ENCODE peak calls at places on chromosome 16, in eight cellular contexts. One of them, this sample, is unnamed.

GRCh38 chr16:11409398-11409797 is 64.1 kb downstream of the RMI2 start:
- DNase-seq in A549: no peak
- DNase-seq in Peyer's patch: no peak
- DNase-seq in stomach: no peak
- DNase-seq in H54: no peak
- DNase-seq in body of pancreas: no peak
- DNase-seq in IMR-90: peak
- DNase-seq in uterus: no peak
- DNase-seq in this sample: no peak

GRCh38 chr16:12097523-12098428 is 121.2 kb downstream of the SNX29 start:
- DNase-seq in stomach: no peak
- DNase-seq in body of pancreas: no peak
- DNase-seq in Peyer's patch: no peak
- DNase-seq in H54: no peak
- DNase-seq in IMR-90: peak
- DNase-seq in uterus: peak
- DNase-seq in A549: no peak
- DNase-seq in this sample: no peak

GRCh38 chr16:87222335-87222734 is 94.9 kb downstream of the C16orf95 start:
- DNase-seq in IMR-90: no peak
- DNase-seq in H54: no peak
- DNase-seq in A549: no peak
- DNase-seq in Peyer's patch: no peak
- DNase-seq in uterus: no peak
- DNase-seq in stomach: no peak
- DNase-seq in body of pancreas: no peak
- DNase-seq in this sample: no peak

GRCh38 chr16:68564367-68564985 is 25.4 kb downstream of the ZFP90 start:
- DNase-seq in stomach: no peak
- DNase-seq in Peyer's patch: no peak
- DNase-seq in body of pancreas: no peak
- DNase-seq in A549: peak
- DNase-seq in IMR-90: peak
- DNase-seq in uterus: no peak
- DNase-seq in H54: no peak
- DNase-seq in this sample: peak

GRCh38 chr16:73163238-73163795 is 115.4 kb upstream of the ZFHX3 start:
- DNase-seq in body of pancreas: no peak
- DNase-seq in IMR-90: no peak
- DNase-seq in Peyer's patch: no peak
- DNase-seq in A549: no peak
- DNase-seq in H54: no peak
- DNase-seq in stomach: no peak
- DNase-seq in uterus: no peak
- DNase-seq in this sample: no peak

GRCh38 chr16:86826931-86827330 is 248.6 kb downstream of the FOXL1 start:
- DNase-seq in IMR-90: no peak
- DNase-seq in A549: no peak
- DNase-seq in H54: no peak
- DNase-seq in stomach: no peak
- DNase-seq in Peyer's patch: no peak
- DNase-seq in uterus: no peak
- DNase-seq in body of pancreas: no peak
- DNase-seq in this sample: no peak

GRCh38 chr16:72979974-72980373 is 68.0 kb downstream of the ZFHX3 start:
- DNase-seq in uterus: no peak
- DNase-seq in A549: no peak
- DNase-seq in H54: no peak
- DNase-seq in Peyer's patch: no peak
- DNase-seq in IMR-90: no peak
- DNase-seq in body of pancreas: no peak
- DNase-seq in stomach: no peak
- DNase-seq in this sample: no peak

GRCh38 chr16:284204-285120 is 1.5 kb downstream of the PDIA2 start:
- DNase-seq in A549: no peak
- DNase-seq in Peyer's patch: no peak
- DNase-seq in H54: no peak
- DNase-seq in uterus: no peak
- DNase-seq in stomach: peak
- DNase-seq in body of pancreas: no peak
- DNase-seq in IMR-90: no peak
- DNase-seq in this sample: no peak

GRCh38 chr16:11621920-11622651 is 35.4 kb upstream of the LITAF start:
- DNase-seq in stomach: no peak
- DNase-seq in A549: no peak
- DNase-seq in H54: no peak
- DNase-seq in uterus: no peak
- DNase-seq in IMR-90: no peak
- DNase-seq in body of pancreas: no peak
- DNase-seq in Peyer's patch: peak
- DNase-seq in this sample: peak

GRCh38 chr16:58488531-58488930 is 11.4 kb upstream of the NDRG4 start:
- DNase-seq in Peyer's patch: no peak
- DNase-seq in uterus: no peak
- DNase-seq in IMR-90: no peak
- DNase-seq in H54: no peak
- DNase-seq in stomach: no peak
- DNase-seq in body of pancreas: no peak
- DNase-seq in A549: no peak
- DNase-seq in this sample: peak

GRCh38 chr16:55436587-55436986 is 42.4 kb upstream of the MMP2 start:
- DNase-seq in stomach: no peak
- DNase-seq in uterus: no peak
- DNase-seq in Peyer's patch: no peak
- DNase-seq in H54: no peak
- DNase-seq in A549: no peak
- DNase-seq in body of pancreas: no peak
- DNase-seq in IMR-90: no peak
- DNase-seq in this sample: no peak

GRCh38 chr16:72876981-72877373 is 171.0 kb downstream of the ZFHX3 start:
- DNase-seq in stomach: no peak
- DNase-seq in IMR-90: no peak
- DNase-seq in A549: no peak
- DNase-seq in Peyer's patch: no peak
- DNase-seq in H54: no peak
- DNase-seq in uterus: no peak
- DNase-seq in body of pancreas: no peak
- DNase-seq in this sample: no peak

GRCh38 chr16:5615868-5616642 is 518.5 kb upstream of the EEF2KMT start:
- DNase-seq in H54: peak
- DNase-seq in uterus: no peak
- DNase-seq in A549: peak
- DNase-seq in Peyer's patch: no peak
- DNase-seq in stomach: peak
- DNase-seq in IMR-90: no peak
- DNase-seq in body of pancreas: peak
- DNase-seq in this sample: peak

GRCh38 chr16:30976486-30976885 is 8.5 kb upstream of the HSD3B7 start:
- DNase-seq in H54: no peak
- DNase-seq in uterus: no peak
- DNase-seq in stomach: no peak
- DNase-seq in IMR-90: no peak
- DNase-seq in A549: no peak
- DNase-seq in body of pancreas: no peak
- DNase-seq in Peyer's patch: no peak
- DNase-seq in this sample: no peak
- TF ChIP-seq POLR2A in H54: no peak
- TF ChIP-seq POLR2A in uterus: no peak
- TF ChIP-seq POLR2A in stomach: no peak
- TF ChIP-seq POLR2A in IMR-90: no peak
- TF ChIP-seq POLR2A in A549: no peak
- TF ChIP-seq POLR2A in body of pancreas: no peak
- TF ChIP-seq POLR2A in Peyer's patch: no peak
- TF ChIP-seq POLR2A in this sample: no peak

GRCh38 chr16:56618138-56618537 is 7.4 kb upstream of the MT1E start:
- DNase-seq in H54: no peak
- DNase-seq in uterus: no peak
- DNase-seq in stomach: no peak
- DNase-seq in body of pancreas: no peak
- DNase-seq in Peyer's patch: no peak
- DNase-seq in A549: no peak
- DNase-seq in IMR-90: no peak
- DNase-seq in this sample: no peak

GRCh38 chr16:56616608-56617211 is 8.3 kb downstream of the MT2A start:
- DNase-seq in A549: no peak
- DNase-seq in uterus: no peak
- DNase-seq in stomach: no peak
- DNase-seq in IMR-90: no peak
- DNase-seq in body of pancreas: no peak
- DNase-seq in Peyer's patch: no peak
- DNase-seq in H54: no peak
- DNase-seq in this sample: no peak

GRCh38 chr16:56623637-56624036 is 1.9 kb upstream of the MT1E start:
- DNase-seq in body of pancreas: no peak
- DNase-seq in H54: no peak
- DNase-seq in uterus: no peak
- DNase-seq in Peyer's patch: no peak
- DNase-seq in stomach: no peak
- DNase-seq in IMR-90: no peak
- DNase-seq in A549: no peak
- DNase-seq in this sample: no peak

GRCh38 chr16:56617212-56618085 is 8.1 kb upstream of the MT1E start:
- DNase-seq in A549: no peak
- DNase-seq in Peyer's patch: no peak
- DNase-seq in IMR-90: peak
- DNase-seq in uterus: peak
- DNase-seq in H54: no peak
- DNase-seq in body of pancreas: peak
- DNase-seq in stomach: peak
- DNase-seq in this sample: no peak

GRCh38 chr16:56620311-56620897 is 5.2 kb upstream of the MT1E start:
- DNase-seq in Peyer's patch: no peak
- DNase-seq in A549: no peak
- DNase-seq in body of pancreas: no peak
- DNase-seq in IMR-90: no peak
- DNase-seq in uterus: no peak
- DNase-seq in stomach: no peak
- DNase-seq in H54: no peak
- DNase-seq in this sample: no peak
- TF ChIP-seq POLR2A in Peyer's patch: no peak
- TF ChIP-seq POLR2A in A549: no peak
- TF ChIP-seq POLR2A in body of pancreas: no peak
- TF ChIP-seq POLR2A in IMR-90: no peak
- TF ChIP-seq POLR2A in uterus: no peak
- TF ChIP-seq POLR2A in stomach: no peak
- TF ChIP-seq POLR2A in H54: no peak
- TF ChIP-seq POLR2A in this sample: no peak

GRCh38 chr16:28538733-28539596 is at the start of gene NUPR1:
- DNase-seq in H54: peak
- DNase-seq in IMR-90: peak
- DNase-seq in stomach: peak
- DNase-seq in Peyer's patch: peak
- DNase-seq in body of pancreas: peak
- DNase-seq in uterus: peak
- DNase-seq in A549: peak
- DNase-seq in this sample: no peak
- TF ChIP-seq POLR2A in H54: no peak
- TF ChIP-seq POLR2A in IMR-90: peak
- TF ChIP-seq POLR2A in stomach: no peak
- TF ChIP-seq POLR2A in Peyer's patch: peak
- TF ChIP-seq POLR2A in body of pancreas: peak
- TF ChIP-seq POLR2A in uterus: peak
- TF ChIP-seq POLR2A in A549: no peak
- TF ChIP-seq POLR2A in this sample: no peak

DNA sequence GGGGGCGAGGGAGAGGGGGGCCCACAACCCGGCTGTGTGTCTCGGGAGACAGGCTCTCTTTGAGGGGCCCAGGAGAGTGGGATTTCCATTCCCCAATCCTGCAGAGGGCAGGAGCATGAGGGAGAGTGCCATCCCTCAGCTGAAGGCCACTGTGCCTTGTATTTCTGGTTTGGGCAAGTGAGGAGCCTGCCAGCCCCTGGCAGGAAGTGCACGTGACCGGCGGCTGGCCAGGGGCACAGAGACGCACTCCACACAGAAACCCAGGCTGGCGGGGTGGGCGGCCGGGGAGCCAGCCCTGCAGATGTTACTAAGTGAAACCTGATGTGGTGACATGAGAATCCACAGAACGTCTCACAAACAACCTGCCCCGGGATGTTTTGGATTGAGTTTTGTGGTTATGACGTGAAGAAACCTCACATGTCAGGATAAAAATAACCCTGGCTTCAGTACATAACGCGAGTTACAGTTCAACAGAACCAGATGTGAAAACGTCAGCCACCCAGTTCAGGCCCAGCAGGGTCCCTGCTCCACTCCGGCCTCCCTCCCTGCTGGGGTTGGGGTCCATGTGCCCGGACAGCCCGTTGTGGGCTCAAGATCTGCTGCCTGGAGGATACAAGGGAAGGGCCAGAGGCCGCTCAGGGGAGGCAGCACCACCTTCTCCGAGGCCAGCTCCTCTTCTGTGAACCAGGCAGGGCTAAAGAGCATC is 51.7 kb upstream of the MTSS2 start:
- DNase-seq in uterus: peak
- DNase-seq in H54: no peak
- DNase-seq in stomach: peak
- DNase-seq in Peyer's patch: peak
- DNase-seq in A549: no peak
- DNase-seq in IMR-90: peak
- DNase-seq in body of pancreas: peak
- DNase-seq in this sample: no peak
- TF ChIP-seq POLR2A in uterus: peak
- TF ChIP-seq POLR2A in H54: no peak
- TF ChIP-seq POLR2A in stomach: no peak
- TF ChIP-seq POLR2A in Peyer's patch: peak
- TF ChIP-seq POLR2A in A549: no peak
- TF ChIP-seq POLR2A in IMR-90: peak
- TF ChIP-seq POLR2A in body of pancreas: no peak
- TF ChIP-seq POLR2A in this sample: no peak

DNA sequence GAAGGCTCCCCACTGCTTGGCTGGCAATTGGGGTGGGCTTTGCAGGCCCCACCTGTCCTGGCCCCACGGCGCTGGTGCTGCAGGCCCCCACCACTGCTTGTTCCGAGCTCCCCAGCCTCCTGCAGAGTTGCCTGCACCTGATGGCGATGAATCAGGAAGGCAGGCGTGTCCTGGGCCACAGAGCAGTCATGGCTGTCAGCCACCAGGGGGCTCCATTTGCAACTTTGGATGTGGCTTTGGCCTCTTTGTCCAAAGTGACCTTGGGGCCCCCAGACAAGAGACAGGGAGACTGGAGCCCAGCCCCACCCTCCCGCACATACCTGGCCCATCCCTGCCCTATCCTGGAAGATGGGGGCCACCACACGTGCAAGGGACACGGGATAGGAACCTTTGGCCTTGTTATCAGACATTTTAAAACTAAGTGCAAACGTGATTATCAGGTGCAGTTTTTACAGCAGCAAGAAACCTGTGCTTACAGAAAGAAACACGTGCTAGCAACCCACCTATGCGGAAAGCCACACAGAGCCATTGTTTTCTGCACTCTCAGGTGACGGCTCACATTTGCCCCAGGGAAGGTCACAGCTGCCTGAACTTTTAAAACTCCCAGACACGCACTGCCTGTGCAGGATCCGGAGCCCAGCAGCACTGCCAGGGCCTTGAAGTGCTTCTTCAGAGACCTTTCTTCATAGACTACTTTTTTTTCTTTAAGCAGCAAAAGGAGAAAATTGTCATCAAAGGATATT is at the start of gene DNASE1:
- DNase-seq in Peyer's patch: peak
- DNase-seq in A549: peak
- DNase-seq in uterus: peak
- DNase-seq in IMR-90: peak
- DNase-seq in stomach: peak
- DNase-seq in H54: peak
- DNase-seq in body of pancreas: peak
- DNase-seq in this sample: peak
- TF ChIP-seq POLR2A in Peyer's patch: peak
- TF ChIP-seq POLR2A in A549: no peak
- TF ChIP-seq POLR2A in uterus: no peak
- TF ChIP-seq POLR2A in IMR-90: no peak
- TF ChIP-seq POLR2A in stomach: no peak
- TF ChIP-seq POLR2A in H54: no peak
- TF ChIP-seq POLR2A in body of pancreas: peak
- TF ChIP-seq POLR2A in this sample: no peak

GRCh38 chr16:2471016-2471652 is at the start of gene NTN3:
- DNase-seq in H54: no peak
- DNase-seq in IMR-90: no peak
- DNase-seq in Peyer's patch: no peak
- DNase-seq in A549: no peak
- DNase-seq in stomach: no peak
- DNase-seq in uterus: no peak
- DNase-seq in body of pancreas: no peak
- DNase-seq in this sample: peak
- TF ChIP-seq POLR2A in H54: no peak
- TF ChIP-seq POLR2A in IMR-90: no peak
- TF ChIP-seq POLR2A in Peyer's patch: no peak
- TF ChIP-seq POLR2A in A549: no peak
- TF ChIP-seq POLR2A in stomach: no peak
- TF ChIP-seq POLR2A in uterus: no peak
- TF ChIP-seq POLR2A in body of pancreas: no peak
- TF ChIP-seq POLR2A in this sample: no peak

This sample was measured in erythroblast.